ENCODE peak calls at places on chromosome 4, in eight cellular contexts. Z is breast epithelium; U is NCI-H2081; T is NCI-H446 treated with DMSO at 0.1 percent for 48 hours; O is mammary epithelial cell; Q is hippocampal formation; I is activated T-helper 9 cell treated with anti-CD3 and anti-CD28 coated beads, Interleukin-2, amount 50 U/mL, for 16 hours; R is left ventricle myocardium superior. P is an unnamed sample.

GRCh38 chr4:123102897-123103489 is 180.6 kb upstream of the NUDT6 start:
- DNase-seq in Z (no peak), R (no peak), O (peak; percentile 40), U (peak; percentile 28), T (no peak), Q (no peak), I (no peak), P (no peak)

GRCh38 chr4:3414421-3415279 is 27.1 kb upstream of the HGFAC start:
- DNase-seq in O (no peak), I (no peak), U (no peak), Z (no peak), T (no peak), R (peak; percentile 33), Q (no peak), P (no peak)

GRCh38 chr4:99755223-99755944 is 61.2 kb upstream of the DAPP1 start:
- DNase-seq in R (no peak), Z (no peak), I (no peak), Q (no peak), U (no peak), O (no peak), T (no peak), P (no peak)

GRCh38 chr4:42466285-42466684 is 69.0 kb downstream of the SHISA3 start:
- DNase-seq in T (no peak), Z (no peak), R (no peak), U (no peak), O (no peak), Q (no peak), I (no peak), P (no peak)

GRCh38 chr4:180610317-180610716 is 1632.9 kb upstream of the TENM3 start:
- DNase-seq in U (no peak), Q (no peak), T (no peak), I (no peak), R (no peak), O (peak; percentile 85), Z (no peak), P (peak; percentile 37)

GRCh38 chr4:13888112-13888511 is 260.6 kb upstream of the BOD1L1 start:
- DNase-seq in Q (no peak), Z (no peak), R (no peak), T (no peak), I (no peak), U (no peak), O (peak; percentile 76), P (peak; percentile 88)

GRCh38 chr4:173231916-173232315 is 63.3 kb downstream of the GALNT7 start:
- DNase-seq in R (no peak), U (no peak), Q (no peak), Z (no peak), T (peak; percentile 34), I (no peak), O (peak; percentile 32), P (no peak)

GRCh38 chr4:26826721-26827120 is 33.9 kb upstream of the STIM2 start:
- DNase-seq in I (no peak), T (no peak), R (no peak), O (no peak), U (no peak), Q (no peak), Z (no peak), P (no peak)

GRCh38 chr4:88054909-88055308 is 47.5 kb downstream of the PKD2 start:
- DNase-seq in R (no peak), Z (no peak), T (no peak), U (peak; percentile 7), O (peak; percentile 39), Q (no peak), I (no peak), P (no peak)

GRCh38 chr4:152951348-152951747 is 15.2 kb downstream of the FHDC1 start:
- DNase-seq in Q (no peak), T (no peak), R (no peak), I (no peak), U (no peak), Z (no peak), O (no peak), P (no peak)